ENCODE peak calls at places on chromosomes 11 and 22, in four cellular contexts. T is heart left ventricle, N is ovary, X is spleen. F is an unnamed sample. For H3K4me1, the result is how much of the 10 kb centered on the place peaks cover.

GRCh38 chr11:32388871-32389770 is 46.2 kb downstream of the WT1 start:
- DNase-seq in N (no peak), T (no peak), X (no peak), F (no peak)

GRCh38 chr11:70191495-70192140 is 11.5 kb upstream of the FADD start:
- DNase-seq in N (peak), T (peak), X (peak), F (peak)

GRCh38 chr11:46529086-46529905 is 64.5 kb downstream of the AMBRA1 start:
- DNase-seq in N (peak), T (peak), X (peak), F (peak)

GRCh38 chr11:62427630-62428233 is 8.9 kb downstream of the SCGB1A1 start:
- DNase-seq in T (no peak), N (no peak), X (no peak), F (no peak)

GRCh38 chr22:42905702-42906183 is 48.7 kb upstream of the ARFGAP3 start:
- DNase-seq in N (peak), X (no peak), T (peak), F (no peak)

GRCh38 chr11:7651700-7652099 is 21.6 kb downstream of the CYB5R2 start:
- DNase-seq in X (no peak), T (no peak), N (no peak), F (no peak)

GRCh38 chr11:93497575-93497974 is 45.6 kb downstream of the SMCO4 start:
- DNase-seq in T (no peak), N (no peak), X (no peak), F (no peak)

GRCh38 chr11:69089258-69089657 is 40.5 kb downstream of the TPCN2 start:
- DNase-seq in X (no peak), N (peak), T (peak), F (no peak)

GRCh38 chr22:29710922-29711593 is 8.7 kb upstream of the CABP7 start:
- DNase-seq in N (no peak), T (peak), X (peak), F (no peak)

GRCh38 chr11:135002236-135002635 is 590.2 kb upstream of the B3GAT1 start:
- DNase-seq in T (no peak), N (no peak), X (no peak), F (no peak)

GRCh38 chr11:134572741-134573675 is 161.0 kb upstream of the B3GAT1 start:
- DNase-seq in X (peak), N (no peak), T (no peak), F (peak)

GRCh38 chr22:19962909-19963806 is 21.5 kb upstream of the TXNRD2 start:
- DNase-seq in X (peak), T (no peak), N (no peak), F (no peak)

GRCh38 chr11:66386171-66387069 is 14.9 kb upstream of the SLC29A2 start:
- DNase-seq in X (peak), N (peak), T (peak), F (peak)
- H3K4me3 ChIP-seq in X (no peak), N (peak), T (peak), F (peak)

DNA sequence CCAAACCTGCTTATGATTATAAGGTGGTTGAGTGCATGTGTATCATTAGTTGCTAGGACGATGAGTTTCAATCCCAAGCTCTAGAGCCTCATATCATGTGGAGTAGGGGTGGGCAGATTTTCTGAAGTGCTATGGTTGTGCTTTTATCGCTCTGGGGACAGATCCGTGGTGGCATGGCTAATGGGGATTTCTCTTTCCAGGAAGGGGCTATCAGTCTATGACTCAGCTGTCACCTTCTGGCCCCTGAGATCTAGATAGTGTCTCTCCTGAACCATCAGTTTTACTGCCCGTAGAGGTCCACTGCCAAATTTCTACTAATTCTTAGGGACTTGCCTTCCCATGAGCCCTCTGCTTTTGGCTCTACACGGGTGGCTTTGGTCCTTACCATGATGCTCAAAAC is 51.8 kb downstream of the FDX1 start:
- DNase-seq in X (no peak), T (no peak), N (no peak), F (no peak)
- H3K4me1 ChIP-seq in X (under half), T (under half), N (under half), F (under half)

GRCh38 chr11:66851698-66852465 is 5.0 kb upstream of the LRFN4 start:
- DNase-seq in T (no peak), N (no peak), X (peak), F (no peak)
- TF ChIP-seq CTCF in T (no peak), N (no peak), X (no peak), F (no peak)

DNA sequence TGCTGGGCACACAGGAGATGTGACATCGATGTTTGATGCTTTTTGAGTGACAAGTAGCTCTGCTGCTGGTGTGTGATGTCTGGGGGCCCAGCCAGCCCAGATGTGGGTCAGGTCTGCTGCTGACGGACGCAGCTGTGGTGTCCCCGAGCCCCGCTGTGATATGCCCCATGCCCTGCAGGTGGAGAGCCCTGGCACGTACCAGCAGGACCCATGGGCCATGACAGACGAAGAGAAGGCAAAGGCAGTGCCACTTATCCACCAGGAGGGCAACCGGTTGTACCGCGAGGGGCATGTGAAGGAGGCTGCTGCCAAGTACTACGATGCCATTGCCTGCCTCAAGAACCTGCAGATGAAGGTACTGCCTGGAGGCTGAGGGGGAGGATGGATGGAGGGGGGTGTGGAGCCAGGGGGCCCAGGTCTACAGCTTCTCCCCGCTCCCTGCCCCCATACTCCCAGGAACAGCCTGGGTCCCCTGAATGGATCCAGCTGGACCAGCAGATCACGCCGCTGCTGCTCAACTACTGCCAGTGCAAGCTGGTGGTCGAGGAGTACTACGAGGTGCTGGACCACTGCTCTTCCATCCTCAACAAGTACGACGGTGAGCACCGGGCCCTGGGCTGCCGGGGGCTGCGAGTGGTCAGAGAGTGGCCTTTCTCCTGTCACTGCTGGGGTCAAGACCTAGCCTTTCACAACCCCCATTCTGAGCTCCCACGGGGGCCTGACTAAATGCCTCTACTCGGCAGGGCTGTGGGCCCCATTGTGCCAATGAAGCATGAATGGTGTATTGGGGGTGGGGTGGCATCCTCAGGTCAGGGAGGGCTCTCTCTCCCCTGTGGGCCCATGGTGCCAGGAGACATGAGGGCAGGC is 7.3 kb downstream of the AIP start:
- DNase-seq in T (no peak), X (peak), N (no peak), F (no peak)
- H3K4me3 ChIP-seq in T (no peak), X (no peak), N (no peak), F (no peak)